ENCODE peak calls at places on chromosomes 16 and 17, in four cellular contexts. S is left ventricle myocardium inferior, W is MM.1S, J is brain microvascular endothelial cell. L is an unnamed sample.

GRCh38 chr17:75625813-75626486 is 7.3 kb upstream of the SMIM5 start:
- DNase-seq in S (no peak), W (peak; percentile 33), J (no peak), L (no peak)

GRCh38 chr16:84820305-84820684 is 510 bp downstream of the CRISPLD2 start:
- DNase-seq in J (no peak), S (no peak), W (no peak), L (no peak)

GRCh38 chr17:75442168-75443103 is 14.0 kb upstream of the TMEM94 start:
- DNase-seq in J (no peak), W (no peak), S (no peak), L (no peak)

GRCh38 chr16:84959045-84959576 is 52.2 kb downstream of the ZDHHC7 start:
- DNase-seq in W (no peak), S (no peak), J (no peak), L (no peak)

GRCh38 chr17:56902350-56902749 is 11.5 kb downstream of the TRIM25 start:
- DNase-seq in J (no peak), W (no peak), S (no peak), L (no peak)

GRCh38 chr16:69123894-69124293 is 8.5 kb downstream of the CHTF8 start:
- DNase-seq in S (no peak), J (peak; percentile 46), W (peak; percentile 72), L (no peak)

GRCh38 chr17:81418710-81419332 is 23.6 kb downstream of the BAHCC1 start:
- DNase-seq in S (no peak), W (no peak), J (no peak), L (no peak)

GRCh38 chr17:75795820-75796607 is 11.4 kb downstream of the UNK start:
- DNase-seq in S (no peak), W (no peak), J (no peak), L (no peak)

GRCh38 chr16:28935924-28936783 is 4.4 kb downstream of the CD19 start:
- DNase-seq in J (peak; percentile 35), W (peak; percentile 57), S (peak; percentile 76), L (peak; percentile 64)

GRCh38 chr16:65950211-65950610 is 416.3 kb upstream of the CDH5 start:
- DNase-seq in J (no peak), W (no peak), S (no peak), L (no peak)

GRCh38 chr17:33929181-33929724 is 325.8 kb upstream of the CCL2 start:
- DNase-seq in S (no peak), W (no peak), J (no peak), L (no peak)

GRCh38 chr16:62963846-62964245 is 927.6 kb upstream of the CDH8 start:
- DNase-seq in W (no peak), J (no peak), S (no peak), L (no peak)

GRCh38 chr17:33730131-33730530 is 437.0 kb upstream of the ASIC2 start:
- DNase-seq in S (no peak), J (no peak), W (no peak), L (no peak)

GRCh38 chr16:3873482-3874173 is 6.9 kb downstream of the CREBBP start:
- DNase-seq in S (no peak), J (no peak), W (no peak), L (no peak)

GRCh38 chr17:3993493-3994220 is 29.4 kb upstream of the ATP2A3 start:
- DNase-seq in J (peak; percentile 42), W (no peak), S (no peak), L (no peak)

DNA sequence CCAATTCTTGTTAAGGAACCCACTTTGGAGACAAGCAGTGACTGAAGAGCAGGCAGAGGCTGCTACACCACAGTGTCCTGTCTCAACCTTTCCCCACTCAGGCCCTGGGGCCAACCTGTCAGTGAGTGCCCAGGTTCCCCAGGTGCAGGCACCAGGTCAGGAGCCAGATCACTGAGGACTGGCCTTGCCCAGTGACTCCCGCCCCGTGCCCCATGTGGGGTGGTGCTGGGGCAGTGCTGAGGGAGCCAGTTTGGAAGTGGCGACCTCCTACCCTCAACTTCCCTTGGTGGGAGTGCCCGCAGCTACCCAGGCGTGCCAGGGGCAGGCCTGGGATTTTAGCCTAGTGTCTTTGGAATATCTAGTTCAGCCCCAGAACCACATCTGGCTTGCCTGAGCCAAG is 29.3 kb downstream of the SREBF1 start:
- DNase-seq in W (no peak), S (no peak), J (no peak), L (no peak)
- H3K27ac ChIP-seq in W (no peak overlapping the region), S (peak overlapping the region; percentile 54), J (no peak overlapping the region), L (no peak overlapping the region)

DNA sequence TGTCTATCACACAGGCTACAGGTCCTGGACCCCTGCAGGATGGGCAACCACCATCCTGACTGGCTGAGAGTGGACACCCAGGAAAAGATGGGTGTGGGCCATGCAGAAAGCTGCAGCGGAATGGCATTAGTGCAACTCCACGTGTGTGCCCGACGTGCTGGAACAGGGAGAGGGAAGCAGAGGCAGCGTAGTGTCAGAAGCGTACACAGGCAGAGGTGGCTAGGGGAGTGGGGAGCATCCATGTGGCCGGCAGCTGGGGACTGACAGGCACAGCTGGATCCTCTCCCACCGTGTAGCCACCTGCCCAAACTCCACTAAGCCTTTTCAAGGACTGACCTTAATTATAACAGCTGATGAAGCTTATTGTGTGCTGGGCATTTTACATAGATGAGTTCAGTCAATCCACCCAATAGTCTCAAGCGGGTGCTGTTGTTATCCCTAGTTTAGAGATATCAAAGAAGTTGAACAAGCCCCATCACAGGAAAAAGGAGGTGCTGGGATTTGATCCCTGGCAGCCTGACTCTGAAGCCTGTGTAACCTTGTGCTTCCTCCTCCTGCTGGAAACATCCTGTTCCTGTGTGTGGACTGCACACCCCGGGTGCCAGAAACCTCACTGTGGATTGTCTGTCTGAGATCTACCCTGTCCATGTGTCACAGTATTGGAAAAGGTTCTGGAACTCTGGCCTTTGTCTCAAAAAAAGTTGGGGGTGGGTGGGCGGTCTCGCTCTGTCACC is 114.0 kb downstream of the PRKCA start:
- DNase-seq in J (no peak), S (no peak), W (no peak), L (no peak)
- H3K27ac ChIP-seq in J (no peak overlapping the region), S (no peak overlapping the region), W (no peak overlapping the region), L (no peak overlapping the region)

DNA sequence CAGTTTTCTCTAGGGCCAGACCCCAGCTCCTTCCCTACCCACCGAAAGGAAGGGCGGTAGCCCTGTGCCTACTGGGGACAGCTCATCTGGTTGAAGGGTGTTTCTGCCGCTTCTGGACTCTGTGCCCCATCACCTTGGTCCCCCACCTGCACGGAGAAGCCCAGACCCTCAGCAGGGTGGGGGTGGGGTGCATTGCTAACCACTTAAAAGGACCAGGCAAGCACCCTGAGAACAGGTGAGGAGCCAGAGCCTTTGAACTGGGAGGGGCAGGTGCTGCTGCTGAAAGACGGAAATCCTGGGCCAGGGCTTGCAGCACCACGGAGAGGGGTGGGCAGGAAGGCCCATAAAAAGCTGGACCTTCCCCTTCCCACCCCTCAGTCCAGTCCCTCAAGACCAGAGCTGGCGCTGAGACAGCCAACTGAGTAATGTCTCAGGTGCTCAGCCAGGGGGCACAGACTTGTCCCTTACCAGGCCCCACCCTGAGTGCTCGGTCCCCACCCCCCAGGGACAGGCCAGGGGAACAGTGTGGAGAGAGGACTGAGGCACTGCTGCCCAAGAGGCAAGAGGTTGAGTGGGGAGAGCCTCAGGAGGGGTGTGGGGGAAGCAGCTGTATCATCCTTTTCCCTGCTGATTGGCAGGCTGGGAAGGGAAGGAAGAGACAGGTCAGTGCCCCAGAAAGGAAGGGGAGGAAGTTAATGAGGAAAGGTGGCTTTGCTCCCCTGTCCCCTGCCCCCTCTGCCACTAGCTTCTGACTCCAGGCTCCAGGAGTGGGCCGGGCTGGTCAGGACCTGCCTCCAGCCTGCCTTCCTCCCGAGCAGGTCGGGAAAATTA is 10.9 kb upstream of the SP2 start:
- DNase-seq in W (no peak), S (no peak), J (no peak), L (no peak)
- H3K27ac ChIP-seq in W (no peak overlapping the region), S (no peak overlapping the region), J (no peak overlapping the region), L (no peak overlapping the region)

DNA sequence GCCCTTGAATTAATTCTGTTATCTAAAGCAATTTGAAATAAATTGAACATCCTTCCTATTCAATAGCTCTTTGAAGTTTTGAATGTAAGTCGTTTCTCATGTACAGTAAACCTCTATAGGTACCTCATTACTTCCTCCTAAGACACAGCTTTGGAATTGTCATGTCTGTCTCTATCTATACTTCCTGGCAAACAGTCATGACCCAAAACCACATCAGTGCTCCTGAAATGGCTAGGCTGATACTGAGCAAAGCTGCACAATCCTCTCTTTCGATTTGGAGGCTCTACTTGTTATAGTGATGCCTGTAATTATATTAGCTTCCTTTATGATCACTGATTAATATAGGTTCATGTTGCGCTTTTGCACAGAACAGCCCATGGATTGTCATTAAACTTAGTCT is 110.1 kb downstream of the ADAMTS18 start:
- DNase-seq in J (no peak), W (no peak), S (no peak), L (no peak)
- H3K27ac ChIP-seq in J (no peak overlapping the region), W (no peak overlapping the region), S (no peak overlapping the region), L (no peak overlapping the region)

L was measured in substantia nigra.